ENCODE peak calls at places on chromosome 10, in six cellular contexts. O is HepG2, F is SK-N-SH, M is K562, P is H1, A is GM12878. J is an unnamed sample.

GRCh38 chr10:74039561-74040145 is 41.7 kb downstream of the VCL start:
- DNase-seq in O (no peak), F (no peak), M (peak; percentile 48), P (no peak), A (no peak), J (peak; percentile 51)

GRCh38 chr10:34607894-34608293 is 207.2 kb downstream of the PARD3 start:
- DNase-seq in O (peak; percentile 4), F (no peak), M (no peak), P (no peak), A (no peak), J (no peak)

GRCh38 chr10:115118346-115118745 is 25.2 kb downstream of the ATRNL1 start:
- DNase-seq in O (no peak), F (no peak), M (no peak), P (no peak), A (no peak), J (no peak)

GRCh38 chr10:61970182-61971015 is 68.9 kb downstream of the ARID5B start:
- DNase-seq in O (peak; percentile 25), F (peak; percentile 42), M (no peak), P (no peak), A (no peak), J (no peak)

GRCh38 chr10:125911990-125912389 is 15.6 kb downstream of the FANK1 start:
- DNase-seq in O (peak; percentile 72), F (no peak), M (no peak), P (no peak), A (no peak), J (no peak)

GRCh38 chr10:47287365-47287802 is 12.6 kb upstream of the GDF10 start:
- DNase-seq in O (no peak), F (peak; percentile 50), M (no peak), P (no peak), A (no peak), J (no peak)

GRCh38 chr10:106582291-106582690 is 582.2 kb downstream of the SORCS1 start:
- DNase-seq in O (no peak), F (peak; percentile 7), M (no peak), P (no peak), A (no peak), J (no peak)

GRCh38 chr10:25508112-25508815 is 333.5 kb downstream of the GPR158 start:
- DNase-seq in O (no peak), F (no peak), M (peak; percentile 39), P (no peak), A (no peak), J (no peak)

GRCh38 chr10:97038688-97039087 is 147.1 kb downstream of the SLIT1 start:
- DNase-seq in O (no peak), F (no peak), M (no peak), P (no peak), A (no peak), J (no peak)

GRCh38 chr10:102775973-102776669 is 32.4 kb downstream of the WBP1L start:
- DNase-seq in O (peak; percentile 36), F (peak; percentile 66), M (peak; percentile 24), P (no peak), A (no peak), J (no peak)

GRCh38 chr10:11724938-11725776 is 17.0 kb upstream of the ECHDC3 start:
- DNase-seq in O (peak; percentile 80), F (peak; percentile 78), M (peak; percentile 75), P (no peak), A (peak; percentile 60), J (peak; percentile 5)

GRCh38 chr10:123882177-123882576 is 9.4 kb downstream of the CPXM2 start:
- DNase-seq in O (no peak), F (no peak), M (no peak), P (no peak), A (no peak), J (no peak)

GRCh38 chr10:108014902-108015177 is 850.3 kb upstream of the SORCS1 start:
- DNase-seq in O (no peak), F (no peak), M (no peak), P (no peak), A (peak; percentile 65), J (no peak)

GRCh38 chr10:125060851-125061556 is 99.4 kb downstream of the CTBP2 start:
- DNase-seq in O (peak; percentile 35), F (peak; percentile 86), M (no peak), P (peak; percentile 34), A (no peak), J (peak; percentile 16)

DNA sequence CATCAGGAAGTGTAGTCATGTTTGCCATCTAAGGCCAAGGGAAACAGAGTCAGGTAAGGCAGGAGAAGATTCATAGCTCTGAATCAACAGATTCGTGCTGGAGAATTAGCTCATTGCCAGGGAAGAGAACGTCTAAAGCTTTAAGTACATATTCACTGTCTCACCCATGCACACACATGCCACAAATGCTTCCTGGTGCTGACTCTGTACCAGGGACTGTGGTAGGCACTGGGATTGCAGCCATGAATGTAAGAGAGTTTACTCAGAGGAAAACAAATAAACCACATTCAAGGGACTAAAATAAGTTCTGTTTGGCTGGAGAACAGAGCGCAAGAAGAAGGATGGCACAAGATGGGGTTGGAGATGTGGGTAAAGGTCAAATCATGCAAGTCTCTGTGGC is 89.8 kb upstream of the HPS1 start:
- DNase-seq in O (peak; percentile 7), F (no peak), M (no peak), P (no peak), A (no peak), J (no peak)
- TF ChIP-seq GABPA in O (no peak), F (no peak), M (no peak), P (no peak), A (no peak), J (no peak)

GRCh38 chr10:113679463-113680171 is at the start of gene CASP7:
- DNase-seq in O (peak; percentile 83), F (peak; percentile 90), M (peak; percentile 63), P (peak; percentile 62), A (no peak), J (peak; percentile 56)
- TF ChIP-seq POLR2AphosphoS5 in O (peak; percentile 52), F (peak; percentile 42), M (no peak), P (peak; percentile 30), A (peak; percentile 80), J (peak; percentile 31)

GRCh38 chr10:58177362-58177947 is 90.2 kb downstream of the IPMK start:
- DNase-seq in O (peak; percentile 15), F (peak; percentile 23), M (peak; percentile 42), P (no peak), A (no peak), J (no peak)

GRCh38 chr10:58174831-58175230 is 92.9 kb downstream of the IPMK start:
- DNase-seq in O (no peak), F (no peak), M (no peak), P (no peak), A (no peak), J (no peak)

GRCh38 chr10:58173391-58173790 is 94.3 kb downstream of the IPMK start:
- DNase-seq in O (no peak), F (no peak), M (no peak), P (no peak), A (no peak), J (no peak)

GRCh38 chr10:58178811-58179210 is 88.9 kb downstream of the IPMK start:
- DNase-seq in O (no peak), F (no peak), M (no peak), P (no peak), A (no peak), J (no peak)

DNA sequence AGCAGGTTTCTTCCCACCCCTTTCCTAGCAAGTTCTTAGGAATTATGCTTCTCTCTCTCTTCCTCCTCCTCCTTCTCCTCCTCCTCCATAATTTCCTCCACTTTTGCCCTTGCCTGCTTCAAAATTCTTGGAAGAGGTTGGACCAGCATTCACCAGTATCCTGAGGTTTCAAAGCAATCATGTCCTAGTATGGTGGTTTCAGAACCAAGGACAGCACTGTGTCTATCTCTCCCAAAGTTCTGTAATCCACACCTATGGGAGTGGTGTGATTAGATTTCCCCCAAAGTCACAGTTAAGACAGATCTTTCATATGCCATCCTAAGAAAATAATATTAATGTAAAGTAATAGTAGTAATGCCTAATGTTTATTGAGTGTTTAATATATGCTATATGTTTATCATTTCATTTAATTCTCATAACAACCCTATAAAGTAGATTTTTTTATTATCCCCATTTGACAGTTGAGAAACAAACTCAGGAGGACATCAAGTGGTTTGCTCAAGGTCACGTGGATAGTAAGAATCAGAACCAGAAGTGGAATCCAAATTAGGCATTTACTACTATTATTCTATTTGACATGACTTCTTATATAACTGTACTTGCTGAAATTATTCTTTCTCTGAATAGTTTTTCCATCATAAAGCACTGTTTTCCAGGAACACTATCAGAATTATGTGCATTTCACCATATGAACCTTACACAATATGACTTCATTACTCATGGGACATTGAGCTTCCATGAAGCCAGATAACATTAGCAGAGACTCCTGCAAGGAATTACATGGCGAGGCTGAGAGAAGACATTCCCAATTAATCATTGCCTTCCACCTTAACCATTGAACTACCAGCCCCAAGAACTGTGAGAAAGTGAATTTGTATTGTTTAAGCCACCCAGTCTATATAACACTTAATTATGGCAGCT is 91.4 kb downstream of the IPMK start:
- DNase-seq in O (no peak), F (no peak), M (no peak), P (no peak), A (no peak), J (no peak)
- H3K27ac ChIP-seq in O (no peak overlapping the region), F (no peak overlapping the region), M (no peak overlapping the region), P (no peak overlapping the region), A (no peak overlapping the region), J (no peak overlapping the region)

DNA sequence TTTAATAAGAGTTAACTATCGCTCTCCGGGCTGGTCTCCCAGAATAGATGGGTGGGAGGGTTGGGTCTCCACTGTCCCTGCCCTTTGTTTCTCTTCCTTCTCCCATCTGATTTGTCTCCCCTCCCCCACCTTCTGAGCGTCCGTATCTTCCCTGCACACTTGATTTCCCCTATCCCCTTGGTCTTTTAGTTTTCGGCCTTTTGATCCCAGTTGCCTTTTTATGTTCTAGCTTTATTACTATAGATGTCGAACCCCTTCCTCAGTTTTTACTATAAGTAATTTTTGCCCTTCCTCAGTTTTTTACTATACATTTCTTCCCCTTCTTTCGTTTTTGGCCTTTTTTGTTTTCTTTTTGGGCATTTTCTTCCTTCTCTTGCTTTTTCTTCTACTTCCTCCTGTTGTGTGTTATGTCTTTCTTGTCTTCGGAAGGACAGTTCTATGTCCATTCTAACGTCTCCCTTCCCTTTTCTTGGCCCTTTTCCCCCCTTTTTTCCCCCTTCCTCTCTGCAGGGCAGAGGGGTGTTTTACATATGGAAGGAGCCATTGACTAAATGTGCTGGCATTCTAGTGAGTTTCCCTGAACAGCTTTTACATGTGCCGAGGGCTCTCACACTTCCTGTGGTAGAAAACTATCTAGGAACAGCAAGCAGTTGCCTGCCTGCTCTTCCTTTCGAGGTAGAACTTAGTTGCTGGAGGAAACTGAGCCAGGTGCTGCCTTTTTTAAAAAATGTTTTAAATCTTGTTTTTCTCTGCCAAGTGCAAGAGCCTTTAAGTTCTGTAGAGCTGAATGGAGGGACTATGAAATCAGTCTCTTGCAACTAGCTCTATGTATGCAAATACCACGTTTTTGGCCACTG is 2.8 kb downstream of the TET1 start:
- DNase-seq in O (no peak), F (peak; percentile 49), M (peak; percentile 81), P (no peak), A (no peak), J (no peak)
- TF ChIP-seq GABPA in O (no peak), F (no peak), M (peak; percentile 43), P (no peak), A (no peak), J (no peak)

GRCh38 chr10:91603931-91604331 is 28.9 kb downstream of the PPP1R3C start:
- DNase-seq in O (no peak), F (no peak), M (no peak), P (no peak), A (no peak), J (no peak)
- TF ChIP-seq POLR2AphosphoS5 in O (no peak), F (no peak), M (no peak), P (no peak), A (no peak), J (no peak)

J was measured in HL-60.